ENCODE peak calls at places on chromosomes 1 and 21, in four cellular contexts. N, G, V and A are unnamed samples.

GRCh38 chr1:39214998-39215873 is 10.7 kb downstream of the MACF1 start:
- DNase-seq in N (no peak), G (peak), V (no peak), A (no peak)

GRCh38 chr1:199113265-199113869 is 474.5 kb downstream of the PTPRC start:
- DNase-seq in N (no peak), G (peak), V (peak), A (no peak)

GRCh38 chr1:247054992-247055415 is 23.6 kb downstream of the ZNF670 start:
- DNase-seq in N (no peak), G (no peak), V (peak), A (no peak)

GRCh38 chr1:221013691-221014293 is 134.5 kb downstream of the HLX start:
- DNase-seq in N (no peak), G (no peak), V (no peak), A (no peak)

GRCh38 chr1:163824006-163824405 is 502.3 kb downstream of the NUF2 start:
- DNase-seq in N (no peak), G (no peak), V (no peak), A (peak)

GRCh38 chr21:45299026-45299863 is 11.6 kb upstream of the POFUT2 start:
- DNase-seq in N (no peak), G (peak), V (no peak), A (peak)

GRCh38 chr1:167232801-167233200 is 12.1 kb downstream of the POU2F1 start:
- DNase-seq in N (no peak), G (no peak), V (no peak), A (no peak)

GRCh38 chr1:208461680-208462079 is 217.5 kb upstream of the PLXNA2 start:
- DNase-seq in N (no peak), G (no peak), V (no peak), A (no peak)

GRCh38 chr1:77188770-77189169 is 30.5 kb downstream of the PIGK start:
- DNase-seq in N (no peak), G (no peak), V (no peak), A (no peak)

GRCh38 chr1:16043521-16043920 is at the start of gene CLCNKB:
- DNase-seq in N (peak), G (no peak), V (no peak), A (no peak)

GRCh38 chr1:212607206-212607923 is 1.2 kb upstream of the ATF3 start:
- DNase-seq in N (peak), G (peak), V (peak), A (no peak)

GRCh38 chr1:2866415-2867086 is 65.1 kb upstream of the TTC34 start:
- DNase-seq in N (no peak), G (no peak), V (no peak), A (no peak)

GRCh38 chr1:78157162-78157561 is 111.4 kb downstream of the GIPC2 start:
- DNase-seq in N (no peak), G (no peak), V (no peak), A (no peak)

GRCh38 chr21:46229923-46230260 is 1.3 kb upstream of the LSS start:
- DNase-seq in N (no peak), G (no peak), V (no peak), A (no peak)

GRCh38 chr1:67053535-67053784 is 488 bp downstream of the SLC35D1 start:
- DNase-seq in N (peak), G (no peak), V (peak), A (peak)

GRCh38 chr1:87435484-87435883 is 106.8 kb downstream of the LMO4 start:
- DNase-seq in N (no peak), G (no peak), V (peak), A (no peak)